ENCODE peak calls at places on chromosomes 16 and 17, in seven cellular contexts. N, C, D, W, U, O and S are unnamed samples.

GRCh38 chr16:23452572-23453337 is at the start of gene COG7:
- DNase-seq in N (peak; percentile 78), C (peak; percentile 94), D (peak; percentile 87), W (peak; percentile 87), U (peak; percentile 89), O (peak; percentile 32), S (peak; percentile 88)

GRCh38 chr17:8268550-8269298 is 19.6 kb downstream of the PFAS start:
- DNase-seq in N (no peak), C (no peak), D (no peak), W (no peak), U (no peak), O (no peak), S (no peak)

GRCh38 chr17:19747829-19748806 is at the start of gene ALDH3A1:
- DNase-seq in N (no peak), C (no peak), D (no peak), W (peak; percentile 82), U (no peak), O (no peak), S (no peak)

GRCh38 chr17:66276328-66276937 is 26.0 kb upstream of the PRKCA start:
- DNase-seq in N (no peak), C (no peak), D (no peak), W (peak; percentile 59), U (peak; percentile 54), O (no peak), S (no peak)

GRCh38 chr17:59441459-59442096 is 110.1 kb downstream of the YPEL2 start:
- DNase-seq in N (no peak), C (no peak), D (no peak), W (no peak), U (no peak), O (no peak), S (no peak)

GRCh38 chr16:68786685-68787418 is 49.8 kb downstream of the CDH1 start:
- DNase-seq in N (no peak), C (no peak), D (no peak), W (peak; percentile 95), U (no peak), O (no peak), S (no peak)

GRCh38 chr17:41049110-41049509 is 2.0 kb upstream of the KRTAP2-1 start:
- DNase-seq in N (no peak), C (no peak), D (no peak), W (peak; percentile 63), U (no peak), O (no peak), S (peak; percentile 57)

GRCh38 chr17:7327056-7327455 is 2.1 kb downstream of the NEURL4 start:
- DNase-seq in N (no peak), C (no peak), D (no peak), W (no peak), U (no peak), O (no peak), S (no peak)

GRCh38 chr16:65846210-65846602 is 520.3 kb upstream of the CDH5 start:
- DNase-seq in N (no peak), C (no peak), D (no peak), W (no peak), U (no peak), O (no peak), S (no peak)

GRCh38 chr17:58666858-58667267 is 25.0 kb downstream of the TEX14 start:
- DNase-seq in N (peak; percentile 81), C (no peak), D (no peak), W (no peak), U (peak; percentile 95), O (no peak), S (peak; percentile 44)

GRCh38 chr16:66926171-66926570 is 836 bp upstream of the RRAD start:
- DNase-seq in N (no peak), C (no peak), D (no peak), W (no peak), U (no peak), O (no peak), S (no peak)

GRCh38 chr17:58249270-58250133 is 11.1 kb downstream of the LPO start:
- DNase-seq in N (peak; percentile 35), C (peak; percentile 93), D (peak; percentile 99), W (peak; percentile 24), U (peak; percentile 80), O (no peak), S (peak; percentile 86)

GRCh38 chr16:66547101-66547989 is 2.6 kb downstream of the TK2 start:
- DNase-seq in N (no peak), C (no peak), D (no peak), W (no peak), U (no peak), O (no peak), S (no peak)

GRCh38 chr16:85239239-85239638 is 127.0 kb upstream of the CIBAR2 start:
- DNase-seq in N (no peak), C (no peak), D (no peak), W (no peak), U (no peak), O (no peak), S (no peak)

GRCh38 chr16:2919511-2920255 is 8.0 kb downstream of the FLYWCH1 start:
- DNase-seq in N (peak; percentile 57), C (peak; percentile 83), D (peak; percentile 84), W (peak; percentile 55), U (peak; percentile 76), O (no peak), S (peak; percentile 70)

GRCh38 chr16:78179666-78180065 is 80.2 kb downstream of the WWOX start:
- DNase-seq in N (no peak), C (no peak), D (no peak), W (peak; percentile 39), U (no peak), O (no peak), S (no peak)

GRCh38 chr17:63447688-63448005 is 1.5 kb upstream of the CYB561 start:
- DNase-seq in N (no peak), C (no peak), D (peak; percentile 50), W (no peak), U (peak; percentile 60), O (no peak), S (peak; percentile 83)

GRCh38 chr16:49280022-49280741 is 1.5 kb downstream of the CBLN1 start:
- DNase-seq in N (no peak), C (peak; percentile 81), D (peak; percentile 53), W (no peak), U (peak; percentile 6), O (no peak), S (no peak)

GRCh38 chr17:55770220-55770870 is 19.5 kb downstream of the PCTP start:
- DNase-seq in N (peak; percentile 43), C (no peak), D (peak; percentile 73), W (peak; percentile 68), U (peak; percentile 59), O (no peak), S (peak; percentile 74)

GRCh38 chr17:49861150-49861884 is 13.4 kb upstream of the TAC4 start:
- DNase-seq in N (no peak), C (peak; percentile 77), D (peak; percentile 93), W (peak; percentile 64), U (peak; percentile 77), O (no peak), S (peak; percentile 82)

GRCh38 chr17:34110315-34110714 is 144.8 kb upstream of the CCL2 start:
- DNase-seq in N (no peak), C (no peak), D (peak; percentile 54), W (no peak), U (no peak), O (no peak), S (no peak)
- TF ChIP-seq JUND in N (no peak), C (no peak), D (no peak), W (no peak), U (no peak), O (no peak), S (no peak)

DNA sequence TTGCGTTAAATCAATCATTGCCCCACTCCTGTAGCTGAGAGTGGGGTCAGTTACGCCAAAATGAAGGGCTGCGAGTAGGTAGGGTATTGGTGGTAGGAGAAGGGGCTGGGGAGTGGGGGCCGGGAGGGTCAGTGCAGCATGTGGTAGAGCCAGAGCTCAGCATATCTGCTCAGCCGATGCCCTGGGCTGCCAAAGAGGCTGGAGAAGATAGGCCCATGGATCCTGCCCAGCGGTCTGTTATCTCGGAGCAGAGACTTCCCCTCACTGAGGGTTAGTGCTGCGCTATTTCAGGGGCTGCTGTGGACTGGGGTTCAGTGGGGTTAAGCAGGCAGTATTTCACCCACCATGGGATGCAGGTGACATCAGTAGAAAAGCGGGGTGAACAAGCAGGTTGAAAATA is 19.7 kb downstream of the RHBDL3 start:
- DNase-seq in N (no peak), C (no peak), D (no peak), W (no peak), U (peak; percentile 48), O (no peak), S (no peak)
- TF ChIP-seq JUND in N (no peak), C (no peak), D (no peak), W (no peak), U (no peak), O (no peak), S (no peak)

GRCh38 chr16:4608704-4608980 is 6.0 kb downstream of the UBALD1 start:
- DNase-seq in N (no peak), C (no peak), D (no peak), W (no peak), U (no peak), O (no peak), S (no peak)

GRCh38 chr16:4607841-4608703 is 6.6 kb downstream of the UBALD1 start:
- DNase-seq in N (no peak), C (no peak), D (no peak), W (no peak), U (no peak), O (no peak), S (no peak)

GRCh38 chr16:4604401-4604800 is 10.3 kb downstream of the UBALD1 start:
- DNase-seq in N (no peak), C (no peak), D (peak; percentile 35), W (no peak), U (no peak), O (no peak), S (no peak)

GRCh38 chr16:4603624-4604170 is 11.0 kb downstream of the UBALD1 start:
- DNase-seq in N (no peak), C (no peak), D (peak; percentile 17), W (no peak), U (no peak), O (no peak), S (no peak)

GRCh38 chr16:4606354-4606753 is 8.3 kb downstream of the UBALD1 start:
- DNase-seq in N (no peak), C (no peak), D (no peak), W (no peak), U (no peak), O (no peak), S (peak; percentile 63)
- TF ChIP-seq JUND in N (no peak), C (no peak), D (no peak), W (no peak), U (no peak), O (no peak), S (no peak)

DNA sequence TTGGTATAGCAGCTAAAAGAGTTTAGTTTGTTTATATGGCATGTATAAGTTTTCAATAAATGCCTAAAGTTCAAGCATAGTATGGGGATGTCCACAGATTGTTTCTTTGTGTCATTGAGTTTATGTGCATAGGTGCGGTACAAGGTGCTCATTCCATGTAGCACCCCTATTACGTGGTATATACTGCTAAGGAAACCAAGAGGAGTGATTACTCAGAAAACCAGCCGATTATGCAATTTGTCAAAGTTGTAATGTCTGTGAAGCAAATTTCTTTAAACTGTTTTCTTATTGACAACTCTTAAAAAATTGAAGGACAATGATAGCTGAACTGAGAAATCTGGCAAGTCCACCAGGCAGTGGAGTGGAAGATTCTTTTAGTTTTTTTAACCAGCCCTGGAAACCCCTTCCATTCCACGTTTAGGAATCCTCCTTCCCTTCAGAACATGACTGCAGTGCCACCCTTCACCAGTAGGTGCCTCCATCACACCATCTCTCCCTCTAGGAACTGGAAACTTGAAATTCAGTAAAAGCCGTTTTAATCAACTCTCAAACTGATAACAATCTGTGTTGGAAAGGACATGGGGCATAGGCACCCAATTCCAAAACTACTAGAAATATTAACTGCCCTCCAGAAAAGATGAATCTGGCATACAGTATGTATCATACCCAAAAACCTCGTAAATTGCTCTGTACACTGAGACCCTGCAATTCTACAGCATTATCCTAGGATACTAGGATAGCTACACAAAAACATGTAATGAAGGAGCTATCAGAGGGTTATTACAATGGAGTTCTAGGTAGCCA is 43.5 kb downstream of the REXO5 start:
- DNase-seq in N (peak; percentile 40), C (peak; percentile 91), D (peak; percentile 50), W (peak; percentile 68), U (peak; percentile 74), O (no peak), S (no peak)
- TF ChIP-seq JUND in N (no peak), C (no peak), D (no peak), W (no peak), U (peak; percentile 12), O (no peak), S (no peak)